ENCODE peak calls at places on chromosomes 3 and 15, in four cellular contexts. Y is thoracic aorta, U is PC-9, J is heart right ventricle. T is an unnamed sample.

GRCh38 chr3:124599147-124599765 is 131.0 kb upstream of the UMPS start:
- DNase-seq in Y (no peak), U (no peak), J (no peak), T (no peak)

GRCh38 chr3:12303532-12303931 is 14.7 kb downstream of the PPARG start:
- DNase-seq in Y (no peak), U (no peak), J (no peak), T (no peak)

GRCh38 chr15:60648928-60649679 is 170.2 kb upstream of the ICE2 start:
- DNase-seq in Y (no peak), U (no peak), J (no peak), T (no peak)

GRCh38 chr3:44885618-44886017 is 11.2 kb downstream of the TGM4 start:
- DNase-seq in Y (peak), U (peak), J (no peak), T (peak)

GRCh38 chr3:15313461-15313860 is 18.9 kb downstream of the SH3BP5 start:
- DNase-seq in Y (no peak), U (no peak), J (no peak), T (no peak)

GRCh38 chr15:40229956-40230355 is 8.9 kb upstream of the PAK6 start:
- DNase-seq in Y (no peak), U (no peak), J (no peak), T (no peak)

GRCh38 chr3:51718547-51719412 is 11.9 kb downstream of the GRM2 start:
- DNase-seq in Y (no peak), U (peak), J (peak), T (peak)

GRCh38 chr3:31462050-31462569 is 70.6 kb upstream of the STT3B start:
- DNase-seq in Y (no peak), U (no peak), J (no peak), T (no peak)

GRCh38 chr15:50355980-50356379 is 982 bp upstream of the GABPB1 start:
- DNase-seq in Y (no peak), U (no peak), J (no peak), T (no peak)

GRCh38 chr3:146682176-146682575 is 77.0 kb upstream of the PLSCR5 start:
- DNase-seq in Y (no peak), U (no peak), J (no peak), T (no peak)

GRCh38 chr15:32818758-32819405 is 101.1 kb downstream of the GREM1 start:
- DNase-seq in Y (no peak), U (no peak), J (no peak), T (no peak)

GRCh38 chr15:62760506-62760905 is 282.0 kb upstream of the TPM1 start:
- DNase-seq in Y (no peak), U (no peak), J (no peak), T (no peak)

GRCh38 chr15:92273732-92274131 is 119.9 kb upstream of the ST8SIA2 start:
- DNase-seq in Y (no peak), U (no peak), J (no peak), T (no peak)

GRCh38 chr3:38229036-38229435 is 36.6 kb upstream of the SLC22A13 start:
- DNase-seq in Y (no peak), U (no peak), J (no peak), T (no peak)

GRCh38 chr3:78974181-78974770 is 793.5 kb downstream of the ROBO1 start:
- DNase-seq in Y (no peak), U (no peak), J (no peak), T (no peak)

GRCh38 chr3:72767927-72768880 is 80.0 kb downstream of the SHQ1 start:
- DNase-seq in Y (no peak), U (no peak), J (no peak), T (no peak)

GRCh38 chr3:37819591-37819990 is 42.1 kb upstream of the CTDSPL start:
- DNase-seq in Y (no peak), U (no peak), J (no peak), T (no peak)

GRCh38 chr3:39541917-39542329 is 74.4 kb downstream of the MOBP start:
- DNase-seq in Y (no peak), U (no peak), J (no peak), T (no peak)

GRCh38 chr3:135084404-135084803 is 289.3 kb downstream of the EPHB1 start:
- DNase-seq in Y (no peak), U (no peak), J (no peak), T (no peak)

GRCh38 chr3:127369356-127369935 is 81.6 kb upstream of the PRR20G start:
- DNase-seq in Y (no peak), U (no peak), J (no peak), T (no peak)

GRCh38 chr3:127365383-127365782 is 77.5 kb upstream of the PRR20G start:
- DNase-seq in Y (no peak), U (no peak), J (no peak), T (no peak)

GRCh38 chr3:127368186-127369032 is 80.6 kb upstream of the PRR20G start:
- DNase-seq in Y (no peak), U (no peak), J (no peak), T (no peak)

GRCh38 chr3:127367593-127367992 is 79.7 kb upstream of the PRR20G start:
- DNase-seq in Y (no peak), U (no peak), J (no peak), T (no peak)

DNA sequence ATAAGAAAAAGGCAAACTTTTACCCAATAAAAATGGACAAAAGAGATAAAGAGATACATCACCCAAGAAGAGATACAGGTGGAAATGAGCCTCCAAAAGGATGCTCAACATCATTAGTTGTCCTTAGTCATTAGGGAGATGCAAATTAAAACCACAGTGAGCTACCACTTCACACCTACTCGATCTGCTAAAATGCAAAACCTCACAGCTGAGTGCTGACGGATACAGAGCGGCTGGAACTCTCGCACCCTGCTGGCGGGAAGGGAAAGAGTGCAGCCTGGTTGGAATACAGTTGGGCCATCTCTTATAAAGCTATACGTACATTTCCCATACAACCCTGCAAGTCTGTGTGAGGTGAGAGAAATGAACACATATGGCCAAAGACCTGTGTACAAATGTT is 78.5 kb upstream of the PRR20G start:
- DNase-seq in Y (no peak), U (no peak), J (no peak), T (no peak)
- TF ChIP-seq CTCF in Y (no peak), U (no peak), J (no peak), T (no peak)

DNA sequence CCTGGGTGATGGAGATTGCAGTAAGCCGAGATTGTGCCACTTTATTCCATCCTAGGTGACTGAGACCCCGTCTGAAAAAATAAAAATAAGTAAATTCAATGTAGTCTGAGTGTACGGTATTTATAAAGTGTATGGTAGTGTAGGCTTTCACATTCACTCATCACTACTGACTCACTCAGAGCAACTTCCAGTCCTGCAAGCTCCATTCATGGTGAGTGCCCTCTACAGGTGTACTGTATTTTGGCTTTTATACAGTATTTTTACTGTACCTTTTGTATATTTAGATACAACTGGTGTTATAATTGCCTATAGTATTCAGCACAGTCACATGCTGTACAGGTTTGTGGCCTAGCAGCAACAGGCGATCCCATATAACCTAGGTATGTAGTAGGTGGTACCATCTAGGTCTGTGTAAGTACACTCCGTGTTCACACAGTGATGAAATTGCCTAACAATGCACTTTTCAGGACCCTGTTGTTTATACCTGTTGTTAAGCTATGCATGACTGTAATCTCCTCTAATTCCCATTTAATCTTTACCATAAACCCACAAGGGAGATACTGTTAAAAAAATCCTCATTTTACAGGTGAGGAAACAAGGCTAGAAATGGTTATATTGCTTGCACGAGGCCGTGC is 19.3 kb downstream of the CACNA1D start:
- DNase-seq in Y (no peak), U (no peak), J (no peak), T (no peak)
- TF ChIP-seq CTCF in Y (no peak), U (peak), J (no peak), T (peak)

GRCh38 chr3:70800941-70801340 is 488.5 kb upstream of the MDFIC2 start:
- DNase-seq in Y (no peak), U (no peak), J (no peak), T (no peak)

GRCh38 chr3:70806556-70806955 is 494.1 kb upstream of the MDFIC2 start:
- DNase-seq in Y (no peak), U (no peak), J (no peak), T (no peak)

GRCh38 chr3:70803317-70803716 is 490.9 kb upstream of the MDFIC2 start:
- DNase-seq in Y (no peak), U (no peak), J (no peak), T (no peak)

GRCh38 chr3:70805044-70805732 is 492.8 kb upstream of the MDFIC2 start:
- DNase-seq in Y (no peak), U (no peak), J (no peak), T (no peak)

DNA sequence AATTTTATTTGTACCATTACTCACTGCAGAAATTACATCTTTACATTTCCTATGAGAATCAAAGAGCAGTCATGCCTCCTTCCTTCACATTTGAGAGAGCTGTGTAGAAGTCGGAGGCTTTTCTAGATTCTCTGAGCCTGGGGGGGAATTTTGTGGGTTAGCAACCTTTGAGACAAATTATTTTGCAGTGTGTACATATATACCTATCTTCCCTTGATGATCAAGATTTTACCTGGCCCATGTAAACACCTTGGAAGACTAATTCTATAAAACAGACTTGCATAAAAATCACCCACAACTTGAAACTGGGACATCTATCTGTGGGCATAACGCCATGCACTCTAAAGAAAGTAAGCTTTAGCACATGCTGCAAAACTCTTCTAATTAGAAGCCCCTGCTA is 491.5 kb upstream of the MDFIC2 start:
- DNase-seq in Y (no peak), U (no peak), J (no peak), T (no peak)
- TF ChIP-seq CTCF in Y (no peak), U (no peak), J (no peak), T (no peak)

DNA sequence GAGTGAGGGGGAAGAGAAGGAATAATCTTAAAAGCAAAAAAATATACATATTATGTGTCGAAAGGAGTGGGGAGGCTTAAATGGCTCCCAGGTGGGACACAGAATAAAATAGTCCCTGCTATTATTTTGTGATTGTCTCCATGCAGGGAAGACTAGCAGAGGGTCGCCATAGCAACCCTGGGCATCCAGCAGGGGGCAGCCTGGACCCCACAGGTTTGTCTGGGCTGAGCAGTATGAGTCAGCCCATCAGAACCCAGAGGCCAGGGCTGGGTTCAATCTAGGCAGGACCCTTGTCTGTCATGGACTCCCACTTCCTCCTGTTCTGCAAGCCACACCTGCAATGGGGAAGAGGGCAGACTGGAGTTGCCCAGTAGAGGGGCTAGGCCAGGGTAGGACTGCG is 17.6 kb upstream of the LINGO1 start:
- DNase-seq in Y (no peak), U (no peak), J (no peak), T (no peak)
- TF ChIP-seq CTCF in Y (no peak), U (peak), J (no peak), T (no peak)

DNA sequence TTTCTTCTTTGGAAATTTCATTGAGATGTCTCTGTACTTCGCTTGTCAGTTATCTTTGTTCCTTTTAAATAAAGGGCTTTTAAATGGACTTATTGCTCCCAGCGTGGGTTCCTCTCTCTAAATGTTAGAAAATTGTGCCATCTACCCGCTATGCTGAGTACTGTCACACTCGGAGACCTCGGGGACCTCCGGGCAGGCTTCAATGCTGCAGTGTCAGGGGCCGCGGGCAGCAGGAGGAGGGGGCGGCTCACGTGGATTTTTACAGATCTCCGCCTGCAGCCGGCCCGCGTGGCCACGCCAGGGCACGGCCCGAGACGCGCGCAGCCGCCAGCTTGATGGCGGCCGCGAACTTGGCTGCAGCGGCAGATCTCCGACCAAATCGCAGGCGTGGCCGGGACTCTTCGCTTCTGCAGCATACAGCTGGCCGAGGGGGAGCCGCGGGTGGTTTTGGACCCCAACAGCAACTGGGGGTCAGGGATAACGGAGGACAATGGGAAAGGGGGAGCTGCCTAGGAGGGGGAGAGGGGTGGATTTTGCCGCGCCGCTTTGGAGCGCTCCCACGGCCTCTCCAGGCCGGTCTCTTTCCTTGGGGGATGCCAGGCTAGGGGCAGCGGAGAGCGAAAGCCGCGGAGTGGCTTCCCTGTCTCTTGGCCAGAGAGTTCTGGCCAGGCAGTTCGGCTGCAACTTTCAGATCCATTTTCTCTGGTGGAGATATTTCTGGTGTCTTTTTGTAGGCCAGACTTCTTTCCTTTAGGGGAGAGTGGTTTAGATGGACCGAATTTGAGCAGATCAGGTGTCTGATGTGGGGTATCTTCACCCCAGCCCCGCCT is 15.3 kb downstream of the NR2F2 start:
- DNase-seq in Y (no peak), U (no peak), J (peak), T (no peak)
- TF ChIP-seq CTCF in Y (peak), U (peak), J (peak), T (peak)

GRCh38 chr3:191328963-191329653 is at the start of gene CCDC50:
- DNase-seq in Y (peak), U (peak), J (peak), T (no peak)
- TF ChIP-seq CTCF in Y (no peak), U (no peak), J (no peak), T (no peak)

GRCh38 chr15:31444844-31445243 is 118.2 kb downstream of the KLF13 start:
- DNase-seq in Y (no peak), U (no peak), J (no peak), T (no peak)

GRCh38 chr15:31438601-31439265 is 112.1 kb downstream of the KLF13 start:
- DNase-seq in Y (no peak), U (no peak), J (no peak), T (no peak)

GRCh38 chr15:31439328-31439727 is 112.7 kb downstream of the KLF13 start:
- DNase-seq in Y (no peak), U (no peak), J (no peak), T (no peak)

GRCh38 chr15:31440754-31441298 is 114.2 kb downstream of the KLF13 start:
- DNase-seq in Y (no peak), U (no peak), J (peak), T (no peak)

DNA sequence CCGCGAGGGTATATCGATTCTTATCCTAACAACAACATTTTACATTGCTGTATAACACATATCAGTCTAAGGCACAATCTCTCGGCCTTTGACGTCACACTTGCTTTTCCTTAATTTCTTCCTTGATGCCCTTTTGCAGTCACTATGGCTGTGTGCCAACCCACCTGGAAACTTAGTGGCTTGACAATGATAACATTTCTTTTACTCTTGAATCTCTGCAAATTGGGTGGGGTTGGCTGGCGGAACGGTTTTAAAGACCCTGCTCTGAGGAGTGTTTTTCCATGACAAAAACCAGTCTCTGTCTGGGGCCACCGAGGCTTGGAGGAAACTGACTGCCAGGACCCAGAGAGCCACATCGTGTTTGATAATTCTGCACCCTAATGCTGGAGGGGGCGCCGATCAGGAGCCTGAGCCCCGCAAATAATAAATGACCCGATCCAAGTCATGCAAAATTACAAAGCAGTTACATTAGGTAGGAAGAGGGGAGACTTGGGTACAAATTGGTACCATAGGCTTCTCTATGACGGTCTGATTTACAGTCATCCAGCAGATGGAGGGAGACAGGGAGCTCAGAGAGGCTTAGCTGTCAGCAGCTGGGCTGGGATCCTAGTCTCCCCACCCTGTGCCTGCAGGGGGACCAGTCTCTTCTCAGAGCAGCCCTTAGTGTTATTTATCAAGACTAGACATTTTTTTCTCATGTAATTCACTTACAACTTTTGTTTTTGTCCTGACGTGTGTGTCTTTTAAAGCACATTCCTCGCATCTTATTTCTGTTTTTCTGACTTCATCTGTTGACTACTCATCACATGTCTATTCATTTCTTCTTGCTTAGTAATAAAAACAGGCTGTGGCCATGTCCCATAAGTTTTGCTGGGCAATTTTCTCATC is 115.8 kb downstream of the KLF13 start:
- DNase-seq in Y (no peak), U (no peak), J (peak), T (peak)
- TF ChIP-seq CTCF in Y (no peak), U (no peak), J (peak), T (peak)

DNA sequence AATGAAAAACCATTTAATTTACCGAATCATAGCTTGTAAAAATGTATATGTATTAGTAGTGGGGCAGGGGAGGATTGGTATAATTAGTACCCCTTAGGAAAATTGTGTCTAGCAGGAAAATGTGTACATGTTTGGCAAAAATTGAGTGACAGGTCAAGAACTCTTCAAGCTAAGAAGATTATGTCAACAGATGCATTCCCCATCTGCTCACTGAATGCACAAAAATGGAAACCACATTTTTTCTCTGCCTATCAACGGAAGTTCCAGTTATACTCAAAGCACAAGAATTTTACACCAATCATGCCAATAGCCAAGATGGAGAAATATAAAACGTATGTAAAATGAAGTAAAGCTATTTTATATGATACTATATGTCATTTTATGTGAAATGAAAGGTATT is 377.8 kb downstream of the KCNH8 start:
- DNase-seq in Y (no peak), U (no peak), J (no peak), T (no peak)
- TF ChIP-seq CTCF in Y (no peak), U (no peak), J (no peak), T (no peak)